ENCODE peak calls at places on chromosomes 4 and X, in nine cellular contexts. M is transverse colon, K is HFF-Myc, B is tibial nerve, G is mucosa of descending colon, J is lower lobe of right lung, X is Karpas-422, T is AG04449, U is lower leg skin. E is an unnamed sample.
A peak's percentile ranks its signal among the peaks of the same experiment; 100 is the strongest.

GRCh38 chr4:41236046-41236445 is 20.7 kb upstream of the UCHL1 start:
- DNase-seq in G (no peak), X (no peak), U (no peak), T (no peak), J (no peak), B (no peak), M (no peak), K (no peak), E (no peak)

GRCh38 chrX:102154218-102154860 is 1.4 kb downstream of the BEX5 start:
- DNase-seq in U (no peak), B (no peak), K (no peak), X (peak; percentile 43), T (no peak), G (peak; percentile 11), M (peak; percentile 9), J (no peak), E (no peak)

GRCh38 chrX:9337056-9337455 is 127.8 kb upstream of the TBL1X start:
- DNase-seq in J (no peak), K (no peak), U (peak; percentile 81), X (no peak), M (no peak), B (peak; percentile 49), G (no peak), T (no peak), E (peak; percentile 67)

GRCh38 chr4:42487230-42487629 is 89.9 kb downstream of the SHISA3 start:
- DNase-seq in U (no peak), G (no peak), B (no peak), J (no peak), X (no peak), T (no peak), M (no peak), K (no peak), E (no peak)

GRCh38 chr4:86031927-86032326 is 327.9 kb downstream of the MAPK10 start:
- DNase-seq in J (no peak), U (no peak), G (no peak), T (no peak), M (no peak), X (no peak), K (no peak), B (no peak), E (no peak)

GRCh38 chr4:12421364-12421763 is 992.7 kb upstream of the HS3ST1 start:
- DNase-seq in U (no peak), M (no peak), T (no peak), K (no peak), G (no peak), X (no peak), B (no peak), J (no peak), E (no peak)

GRCh38 chrX:1484638-1485019 is 31.9 kb upstream of the ASMTL start:
- DNase-seq in M (no peak), U (no peak), T (no peak), X (peak; percentile 85), J (no peak), B (no peak), G (no peak), K (no peak), E (no peak)

GRCh38 chrX:101206471-101206870 is 13.1 kb upstream of the DRP2 start:
- DNase-seq in T (no peak), J (no peak), X (peak; percentile 77), M (no peak), B (no peak), K (peak; percentile 2), U (no peak), G (no peak), E (no peak)

GRCh38 chr4:3241905-3242304 is 7.1 kb upstream of the MSANTD1 start:
- DNase-seq in U (no peak), T (no peak), G (no peak), X (no peak), J (no peak), K (peak; percentile 35), B (no peak), M (peak; percentile 28), E (peak; percentile 55)

GRCh38 chr4:8297141-8297601 is 27.6 kb downstream of the HTRA3 start:
- DNase-seq in B (no peak), J (peak; percentile 12), X (no peak), G (peak; percentile 17), M (no peak), U (peak; percentile 39), K (no peak), T (no peak), E (no peak)

GRCh38 chr4:82721819-82722423 is 76.7 kb downstream of the SCD5 start:
- DNase-seq in U (no peak), G (no peak), J (no peak), K (peak; percentile 37), T (no peak), M (no peak), X (peak; percentile 72), B (no peak), E (no peak)

GRCh38 chr4:10025230-10025806 is 4.0 kb upstream of the SLC2A9 start:
- DNase-seq in X (no peak), M (no peak), K (no peak), B (no peak), J (no peak), G (no peak), U (peak; percentile 5), T (no peak), E (no peak)

DNA sequence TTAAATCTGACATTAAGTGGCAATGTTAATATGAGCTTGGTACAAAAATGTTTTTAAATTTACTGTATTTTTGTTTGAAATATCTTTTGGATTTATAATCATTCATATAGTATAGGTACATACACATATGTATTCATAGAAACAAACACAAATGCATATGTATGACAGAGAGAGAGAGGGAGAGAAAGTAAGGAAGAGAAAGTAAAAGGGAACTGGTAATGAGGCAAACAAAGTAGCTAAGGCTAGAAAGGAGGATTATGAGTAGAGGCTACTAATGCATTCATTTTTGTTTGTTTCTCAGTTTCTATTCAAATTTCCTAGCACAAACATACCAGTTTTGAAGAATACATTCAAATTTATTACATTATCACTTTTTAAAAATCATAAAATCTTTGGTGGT is 132.4 kb downstream of the GLRA3 start:
- DNase-seq in G (no peak), B (no peak), K (no peak), M (no peak), T (no peak), X (no peak), J (no peak), U (no peak), E (no peak)
- H3K4me3 ChIP-seq in G (no peak overlapping the region), B (no peak overlapping the region), K (no peak overlapping the region), M (no peak overlapping the region), T (no peak overlapping the region), X (no peak overlapping the region), J (no peak overlapping the region), U (no peak overlapping the region), E (no peak overlapping the region)

GRCh38 chr4:48704091-48704802 is 75.8 kb downstream of the FRYL start:
- DNase-seq in G (no peak), T (no peak), K (no peak), J (no peak), M (no peak), U (no peak), B (no peak), X (no peak), E (no peak)

GRCh38 chr4:48693856-48694574 is 86.1 kb downstream of the FRYL start:
- DNase-seq in T (no peak), B (no peak), G (no peak), J (no peak), K (no peak), X (no peak), M (no peak), U (no peak), E (no peak)

GRCh38 chr4:48694824-48695223 is 85.3 kb downstream of the FRYL start:
- DNase-seq in K (no peak), U (no peak), T (no peak), M (no peak), G (no peak), B (no peak), J (no peak), X (no peak), E (no peak)

GRCh38 chr4:48698029-48698901 is 81.8 kb downstream of the FRYL start:
- DNase-seq in G (no peak), B (peak; percentile 82), J (no peak), T (peak; percentile 56), K (peak; percentile 63), U (peak; percentile 87), M (peak; percentile 67), X (no peak), E (peak; percentile 84)

GRCh38 chr4:48699470-48699869 is 80.6 kb downstream of the FRYL start:
- DNase-seq in J (no peak), B (no peak), K (no peak), T (no peak), M (no peak), X (no peak), G (no peak), U (no peak), E (no peak)
- H3K4me3 ChIP-seq in J (no peak overlapping the region), B (no peak overlapping the region), K (no peak overlapping the region), T (no peak overlapping the region), M (no peak overlapping the region), X (no peak overlapping the region), G (no peak overlapping the region), U (no peak overlapping the region), E (peak overlapping the region; percentile 13)

DNA sequence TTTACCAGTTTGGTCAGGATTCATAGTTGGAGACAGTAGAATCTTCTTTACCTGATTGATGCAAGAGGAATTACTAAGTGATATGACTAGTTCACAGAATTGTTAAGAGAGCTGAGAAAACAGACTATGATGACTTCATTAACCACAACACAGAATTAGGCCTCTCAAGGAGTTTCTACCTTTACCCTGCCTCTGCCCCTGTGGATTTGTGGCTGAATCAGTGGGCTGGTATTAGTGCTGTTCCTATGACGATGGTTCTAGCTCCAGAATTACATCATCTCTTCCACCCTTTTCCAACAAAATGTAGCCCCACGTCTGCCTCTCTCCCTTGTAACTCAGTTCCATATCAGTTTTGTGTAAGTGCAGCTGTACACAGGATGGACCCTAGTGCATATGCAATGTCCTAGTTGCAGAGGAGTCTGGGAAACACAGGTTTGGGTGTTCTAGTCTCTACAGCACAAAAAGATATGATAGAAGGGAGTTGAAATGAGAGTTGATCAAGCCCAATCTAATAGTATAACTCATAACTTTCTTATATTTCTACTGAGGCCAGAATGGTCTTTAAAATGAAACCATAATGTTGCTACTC is 99.3 kb downstream of the ANXA5 start:
- DNase-seq in X (no peak), M (no peak), G (no peak), T (no peak), J (no peak), K (no peak), U (no peak), B (no peak), E (peak; percentile 81)
- H3K4me3 ChIP-seq in X (no peak overlapping the region), M (no peak overlapping the region), G (no peak overlapping the region), T (no peak overlapping the region), J (no peak overlapping the region), K (no peak overlapping the region), U (no peak overlapping the region), B (no peak overlapping the region), E (no peak overlapping the region)

DNA sequence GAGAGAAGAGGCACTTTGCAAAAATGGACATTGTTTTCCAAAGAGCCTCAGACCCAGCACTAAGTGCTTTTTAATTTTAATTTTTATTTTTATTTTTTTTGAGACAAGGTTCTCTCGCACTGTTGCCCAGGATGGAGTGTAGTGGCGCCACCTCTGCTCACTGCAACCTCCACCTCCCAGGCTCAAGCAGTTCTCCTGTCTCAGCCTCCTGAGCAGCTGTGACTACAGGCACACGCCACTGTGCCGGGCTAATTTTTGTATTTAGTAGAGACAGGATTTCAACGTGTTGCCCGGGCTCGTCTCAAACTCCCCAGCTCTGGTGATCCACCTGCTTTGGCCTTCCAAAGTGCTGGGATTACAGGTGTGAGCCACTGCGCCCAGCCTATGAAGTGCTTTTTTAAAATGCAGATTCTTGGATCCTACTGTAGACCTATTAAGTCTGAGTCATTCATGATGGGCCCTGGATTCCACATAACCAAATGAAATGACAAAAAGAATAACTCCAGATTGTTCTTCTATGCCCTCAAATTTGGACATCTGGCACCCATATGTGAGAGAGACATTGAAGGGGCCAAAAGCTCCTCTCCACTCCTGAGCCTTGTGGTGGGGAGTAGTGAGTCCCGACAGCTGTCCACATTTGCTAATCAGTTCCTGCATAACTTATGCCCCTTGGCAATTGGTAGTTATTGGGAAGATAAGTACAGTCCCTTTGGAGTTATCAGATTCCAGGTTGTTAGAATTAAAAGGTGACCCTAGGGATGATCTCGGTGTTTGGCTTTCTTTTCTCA is 3.6 kb downstream of the NOCT start:
- DNase-seq in U (no peak), K (peak; percentile 90), J (no peak), M (no peak), B (no peak), G (no peak), T (no peak), X (no peak), E (no peak)
- H3K4me3 ChIP-seq in U (no peak overlapping the region), K (peak overlapping the region; percentile 89), J (no peak overlapping the region), M (no peak overlapping the region), B (no peak overlapping the region), G (no peak overlapping the region), T (peak overlapping the region; percentile 4), X (no peak overlapping the region), E (no peak overlapping the region)